ENCODE peak calls at places on chromosome 5, in six cellular contexts. J is esophagus squamous epithelium, Q is fibroblast of lung, N is neural crest cell, C is body of pancreas, M is HFFc6. D is an unnamed sample.
A peak's percentile ranks its signal among the peaks of the same experiment; 100 is the strongest.

GRCh38 chr5:110031402-110032140 is 341.8 kb downstream of the MAN2A1 start:
- DNase-seq in J (no peak), M (no peak), N (no peak), Q (no peak), C (peak; percentile 14), D (no peak)

GRCh38 chr5:39757121-39757520 is 332.3 kb upstream of the DAB2 start:
- DNase-seq in C (no peak), Q (peak; percentile 43), N (no peak), J (no peak), M (peak; percentile 45), D (no peak)

GRCh38 chr5:135718151-135718550 is 116.3 kb upstream of the SLC25A48 start:
- DNase-seq in M (peak; percentile 52), N (no peak), Q (no peak), J (no peak), C (no peak), D (no peak)

GRCh38 chr5:31963358-31963757 is 210.8 kb downstream of the GOLPH3 start:
- DNase-seq in J (no peak), C (no peak), N (no peak), M (no peak), Q (no peak), D (no peak)

GRCh38 chr5:2538169-2538568 is 213.3 kb downstream of the IRX2 start:
- DNase-seq in J (no peak), C (no peak), M (no peak), Q (no peak), N (peak; percentile 74), D (no peak)

GRCh38 chr5:81949479-81949878 is 22.3 kb upstream of the ATG10 start:
- DNase-seq in J (no peak), C (no peak), M (no peak), N (no peak), Q (peak; percentile 57), D (no peak)

GRCh38 chr5:148465381-148466290 is 81.9 kb downstream of the FBXO38 start:
- DNase-seq in Q (no peak), N (no peak), M (no peak), J (no peak), C (no peak), D (no peak)

GRCh38 chr5:149706158-149706557 is 24.0 kb upstream of the PPARGC1B start:
- DNase-seq in Q (no peak), J (no peak), N (no peak), M (no peak), C (no peak), D (no peak)

GRCh38 chr5:83036991-83037390 is 40.2 kb downstream of the TMEM167A start:
- DNase-seq in C (no peak), N (no peak), M (no peak), Q (no peak), J (no peak), D (no peak)

GRCh38 chr5:133410335-133410828 is 202.0 kb downstream of the FSTL4 start:
- DNase-seq in M (no peak), N (no peak), C (no peak), Q (no peak), J (no peak), D (no peak)

GRCh38 chr5:119578937-119579336 is 50.4 kb upstream of the FAM170A start:
- DNase-seq in C (peak; percentile 45), Q (peak; percentile 16), N (no peak), M (peak; percentile 21), J (no peak), D (peak; percentile 38)

GRCh38 chr5:2895196-2895595 is 143.7 kb upstream of the IRX2 start:
- DNase-seq in M (no peak), Q (no peak), J (no peak), C (no peak), N (no peak), D (no peak)

GRCh38 chr5:155471027-155471426 is 457.5 kb downstream of the KIF4B start:
- DNase-seq in C (no peak), J (no peak), N (no peak), Q (no peak), M (no peak), D (no peak)

GRCh38 chr5:83368317-83368716 is 103.2 kb upstream of the VCAN start:
- DNase-seq in N (no peak), M (peak; percentile 19), J (no peak), C (no peak), Q (peak; percentile 84), D (no peak)

GRCh38 chr5:153565822-153566221 is 75.4 kb downstream of the GRIA1 start:
- DNase-seq in Q (peak; percentile 75), M (peak; percentile 88), C (no peak), N (no peak), J (no peak), D (no peak)

GRCh38 chr5:72465601-72466563 is 41.3 kb downstream of the ZNF366 start:
- DNase-seq in N (no peak), C (no peak), M (no peak), J (no peak), Q (peak; percentile 34), D (no peak)

GRCh38 chr5:96031811-96032261 is 70.2 kb upstream of the ELL2 start:
- DNase-seq in M (peak; percentile 89), J (no peak), Q (peak; percentile 52), C (no peak), N (no peak), D (no peak)

GRCh38 chr5:103057208-103058130 is 62.5 kb downstream of the GIN1 start:
- DNase-seq in Q (no peak), C (no peak), N (no peak), J (no peak), M (peak; percentile 11), D (no peak)

GRCh38 chr5:149485655-149486615 is 65.3 kb downstream of the CSNK1A1 start:
- DNase-seq in C (peak; percentile 89), J (no peak), Q (peak; percentile 99), N (no peak), M (peak; percentile 100), D (no peak)

GRCh38 chr5:89034588-89034987 is 151.6 kb upstream of the MEF2C start:
- DNase-seq in N (no peak), M (peak; percentile 2), C (no peak), Q (peak; percentile 24), J (no peak), D (no peak)

DNA sequence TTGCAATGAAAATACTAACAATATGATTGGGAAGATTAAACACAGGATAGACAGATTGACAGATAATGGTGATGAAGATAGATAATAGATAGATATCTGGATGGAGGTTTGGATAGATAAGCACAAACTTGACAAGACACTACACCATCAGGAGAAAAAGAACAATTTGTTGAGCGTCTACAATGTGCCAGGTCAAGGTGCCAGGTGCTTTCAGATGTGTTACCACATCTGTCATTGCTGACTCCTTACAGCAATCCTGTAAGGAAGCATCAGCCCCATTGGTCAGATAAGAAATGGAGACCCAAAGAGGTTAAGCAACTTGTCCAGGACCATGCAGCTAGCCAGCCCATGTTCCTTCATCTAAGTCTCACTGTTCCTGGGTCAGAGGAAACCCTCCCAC is 1.6 kb upstream of the GABRP start:
- DNase-seq in C (no peak), M (no peak), N (no peak), Q (no peak), J (no peak), D (no peak)
- TF ChIP-seq CTCF in C (no peak), M (no peak), N (no peak), Q (no peak), J (no peak), D (no peak)

DNA sequence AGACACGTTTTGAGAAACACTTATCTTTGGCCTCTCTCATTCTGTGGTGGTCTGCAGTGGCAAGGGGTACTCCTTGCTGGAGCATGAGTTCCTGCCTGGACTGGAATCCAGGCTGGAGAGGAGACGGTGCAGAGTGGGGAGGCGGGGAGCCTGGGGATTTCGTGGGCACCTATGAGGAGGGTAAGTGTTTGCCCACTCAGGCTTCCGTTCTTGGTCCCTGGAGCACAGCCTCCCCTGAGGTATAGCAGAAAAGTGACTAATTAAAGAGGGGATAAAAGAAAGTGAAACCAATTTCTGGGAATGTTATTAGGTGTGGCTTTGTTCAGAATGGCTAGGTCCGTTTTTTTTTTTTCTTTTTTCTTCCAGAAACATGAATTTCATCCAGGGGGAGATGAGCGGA is 90.8 kb downstream of the ARHGAP26 start:
- DNase-seq in Q (no peak), J (no peak), C (no peak), M (no peak), N (no peak), D (no peak)
- TF ChIP-seq CTCF in Q (no peak), J (no peak), C (no peak), M (no peak), N (no peak), D (no peak)

DNA sequence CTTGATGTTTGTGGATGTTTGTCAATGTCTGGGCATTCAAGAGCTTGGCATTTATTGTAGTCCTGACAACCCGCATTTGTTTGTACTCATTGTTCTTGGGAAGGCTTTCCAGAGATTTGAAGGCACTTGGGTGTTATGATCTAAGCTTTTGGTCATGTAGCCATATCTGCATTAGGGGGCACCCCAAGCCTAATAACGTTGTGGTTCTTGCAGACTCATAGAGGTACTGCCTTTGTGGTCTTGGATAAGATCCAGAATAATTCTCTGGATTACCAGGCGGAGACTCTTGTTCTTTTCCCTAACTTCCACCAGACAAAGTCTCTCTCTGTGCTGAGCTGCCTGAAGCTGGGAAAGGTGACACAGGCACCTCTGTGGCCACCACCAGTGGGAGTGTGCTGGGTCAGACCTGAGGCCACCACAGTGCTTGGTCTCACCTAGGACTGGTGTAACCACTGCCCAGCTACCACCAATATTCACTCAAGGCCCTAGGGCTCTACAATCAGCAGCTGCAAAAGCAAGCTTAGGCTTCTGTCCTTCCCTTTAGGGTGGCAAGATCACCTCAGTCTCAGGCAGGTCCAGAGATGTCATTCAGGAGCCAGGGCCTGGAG is 144.4 kb upstream of the TAS2R1 start:
- DNase-seq in N (no peak), M (peak; percentile 91), J (no peak), Q (peak; percentile 86), C (no peak), D (no peak)
- TF ChIP-seq CTCF in N (no peak), M (peak; percentile 78), J (no peak), Q (peak; percentile 55), C (no peak), D (no peak)

GRCh38 chr5:121853853-121854252 is 2.2 kb downstream of the FTMT start:
- DNase-seq in Q (no peak), C (no peak), N (no peak), J (no peak), M (no peak), D (no peak)
- TF ChIP-seq CTCF in Q (no peak), C (no peak), N (no peak), J (no peak), M (no peak), D (no peak)